ENCODE peak calls at places on chromosome 10, in four cellular contexts. T is activated T-cell treated with anti-CD3 and anti-CD28 coated beads, Interleukin-2, amount 50 U/mL, for 72 hours; Y is islet precursor cell; F is BJ. D is an unnamed sample.

GRCh38 chr10:120456626-120457430 is at the start of gene PLPP4:
- DNase-seq in T (peak), Y (peak), F (no peak), D (peak)

GRCh38 chr10:97888641-97889262 is 39.1 kb downstream of the GOLGA7B start:
- DNase-seq in T (peak), Y (peak), F (no peak), D (peak)

GRCh38 chr10:18145652-18146051 is 5.4 kb downstream of the CACNB2 start:
- DNase-seq in T (no peak), Y (no peak), F (no peak), D (peak)

GRCh38 chr10:78248651-78249464 is 215.2 kb downstream of the RPS24 start:
- DNase-seq in T (no peak), Y (no peak), F (peak), D (no peak)

GRCh38 chr10:64409349-64409748 is 888.1 kb downstream of the REEP3 start:
- DNase-seq in T (no peak), Y (no peak), F (no peak), D (no peak)

GRCh38 chr10:7767209-7767608 is 20.6 kb downstream of the KIN start:
- DNase-seq in T (no peak), Y (no peak), F (no peak), D (no peak)

GRCh38 chr10:101226888-101227736 is 2.2 kb downstream of the LBX1 start:
- DNase-seq in T (no peak), Y (no peak), F (no peak), D (peak)

GRCh38 chr10:1043532-1043995 is 5.4 kb downstream of the IDI1 start:
- DNase-seq in T (no peak), Y (no peak), F (no peak), D (no peak)

GRCh38 chr10:130416334-130416950 is 280.3 kb downstream of the GLRX3 start:
- DNase-seq in T (no peak), Y (peak), F (no peak), D (peak)